ENCODE peak calls at places on chromosomes 12 and 14, in eight cellular contexts. T, S, E, L, B, U, O and W are unnamed samples.

GRCh38 chr12:44581642-44582242 is 294.4 kb downstream of the NELL2 start:
- DNase-seq in O (no peak), S (no peak), L (no peak), T (no peak), E (no peak), U (no peak), B (no peak), W (no peak)

GRCh38 chr12:69150083-69150795 is 89.1 kb upstream of the CPSF6 start:
- DNase-seq in T (no peak), U (no peak), S (no peak), O (no peak), L (no peak), B (no peak), E (no peak), W (no peak)

GRCh38 chr12:100234166-100234565 is 32.7 kb downstream of the DEPDC4 start:
- DNase-seq in S (no peak), T (peak; percentile 24), O (peak; percentile 60), L (no peak), E (no peak), B (no peak), U (no peak), W (no peak)

GRCh38 chr14:88551094-88551870 is 3.5 kb downstream of the PTPN21 start:
- DNase-seq in L (peak; percentile 16), O (peak; percentile 89), B (peak; percentile 71), E (no peak), T (peak; percentile 81), U (peak; percentile 78), S (no peak), W (no peak)

GRCh38 chr14:28515571-28515970 is 251.0 kb upstream of the FOXG1 start:
- DNase-seq in E (peak; percentile 30), L (no peak), B (no peak), U (no peak), T (no peak), O (peak; percentile 67), S (no peak), W (peak; percentile 10)

GRCh38 chr12:76952995-76953394 is 74.2 kb upstream of the CSRP2 start:
- DNase-seq in U (no peak), B (no peak), T (peak; percentile 18), O (no peak), L (no peak), E (no peak), S (no peak), W (no peak)

GRCh38 chr14:91554535-91555332 is 44.6 kb upstream of the PPP4R3A start:
- DNase-seq in E (no peak), O (no peak), L (no peak), S (no peak), B (no peak), T (no peak), U (no peak), W (no peak)

GRCh38 chr14:25837431-25837950 is 760.3 kb downstream of the NOVA1 start:
- DNase-seq in U (no peak), E (no peak), B (no peak), S (no peak), T (no peak), O (peak; percentile 19), L (no peak), W (no peak)

GRCh38 chr12:89943461-89943860 is 234.8 kb upstream of the ATP2B1 start:
- DNase-seq in L (no peak), T (no peak), S (no peak), B (no peak), O (no peak), U (no peak), E (no peak), W (no peak)

GRCh38 chr14:104421892-104422291 is 157.7 kb upstream of the C14orf180 start:
- DNase-seq in E (no peak), T (no peak), L (no peak), S (no peak), B (no peak), O (no peak), U (no peak), W (no peak)

GRCh38 chr12:41962171-41962572 is 182.5 kb downstream of the GXYLT1 start:
- DNase-seq in L (peak; percentile 59), T (no peak), U (peak; percentile 66), E (no peak), O (no peak), S (no peak), B (peak; percentile 57), W (no peak)

GRCh38 chr12:21921436-21921835 is 19.8 kb downstream of the ABCC9 start:
- DNase-seq in O (no peak), U (no peak), E (no peak), B (no peak), L (no peak), S (no peak), T (no peak), W (no peak)

GRCh38 chr12:30420561-30420960 is 275.1 kb downstream of the IPO8 start:
- DNase-seq in S (no peak), T (no peak), U (no peak), L (no peak), E (peak; percentile 55), O (peak; percentile 34), B (no peak), W (no peak)

GRCh38 chr12:120536064-120536791 is 2.1 kb downstream of the RNF10 start:
- DNase-seq in T (no peak), B (no peak), S (no peak), E (no peak), O (no peak), U (no peak), L (no peak), W (no peak)